ENCODE peak calls at places on chromosomes 16 and 17, in four cellular contexts. P, O, E and C are unnamed samples.

GRCh38 chr16:66925322-66925840 is at the start of gene RRAD:
- DNase-seq in P (peak; percentile 88), O (no peak), E (no peak), C (no peak)

GRCh38 chr16:68839831-68840230 is 3.5 kb upstream of the TANGO6 start:
- DNase-seq in P (no peak), O (no peak), E (no peak), C (no peak)

GRCh38 chr16:16790597-16790996 is 411.7 kb downstream of the NPIPA7 start:
- DNase-seq in P (no peak), O (no peak), E (no peak), C (no peak)

GRCh38 chr17:80212109-80212508 is 8.0 kb downstream of the SGSH start:
- DNase-seq in P (no peak), O (no peak), E (no peak), C (no peak)

GRCh38 chr17:58323420-58324408 is 4.9 kb downstream of the TSPOAP1 start:
- DNase-seq in P (no peak), O (no peak), E (no peak), C (no peak)

GRCh38 chr16:28865289-28865688 is 1.6 kb downstream of the SH2B1 start:
- DNase-seq in P (no peak), O (no peak), E (no peak), C (no peak)

GRCh38 chr16:8370374-8371015 is 219.8 kb downstream of the TMEM114 start:
- DNase-seq in P (no peak), O (no peak), E (peak; percentile 80), C (no peak)

GRCh38 chr16:24988137-24988535 is 27.0 kb downstream of the ARHGAP17 start:
- DNase-seq in P (no peak), O (no peak), E (no peak), C (no peak)

GRCh38 chr17:50267074-50267841 is 7.0 kb upstream of the TMEM92 start:
- DNase-seq in P (peak; percentile 63), O (no peak), E (no peak), C (no peak)

GRCh38 chr17:44733753-44734152 is 25.0 kb upstream of the ADAM11 start:
- DNase-seq in P (no peak), O (no peak), E (no peak), C (no peak)

GRCh38 chr17:2062571-2063183 is 7.8 kb downstream of the HIC1 start:
- DNase-seq in P (no peak), O (no peak), E (no peak), C (no peak)

GRCh38 chr17:17940451-17940911 is 31.7 kb downstream of the TOM1L2 start:
- DNase-seq in P (no peak), O (no peak), E (no peak), C (no peak)

GRCh38 chr17:2704031-2704889 is 7.3 kb downstream of the CLUH start:
- DNase-seq in P (no peak), O (no peak), E (peak; percentile 12), C (no peak)

GRCh38 chr17:29615048-29615385 is 7.7 kb downstream of the CORO6 start:
- DNase-seq in P (peak; percentile 75), O (no peak), E (peak; percentile 26), C (peak; percentile 73)

GRCh38 chr17:17376362-17376761 is 73.2 kb downstream of the NT5M start:
- DNase-seq in P (no peak), O (peak; percentile 18), E (no peak), C (no peak)

GRCh38 chr16:21150375-21151001 is at the start of gene DNAH3:
- DNase-seq in P (no peak), O (no peak), E (peak; percentile 51), C (no peak)

GRCh38 chr16:87056083-87056482 is 261.1 kb downstream of the C16orf95 start:
- DNase-seq in P (peak; percentile 35), O (no peak), E (no peak), C (no peak)

GRCh38 chr16:2686912-2687507 is 4.7 kb downstream of the KCTD5 start:
- DNase-seq in P (no peak), O (no peak), E (peak; percentile 14), C (peak; percentile 54)

GRCh38 chr16:56512025-56512424 is 7.8 kb downstream of the BBS2 start:
- DNase-seq in P (no peak), O (no peak), E (no peak), C (no peak)

GRCh38 chr16:56510544-56510943 is 9.3 kb downstream of the BBS2 start:
- DNase-seq in P (no peak), O (no peak), E (no peak), C (no peak)

GRCh38 chr16:56505174-56505573 is 14.7 kb downstream of the BBS2 start:
- DNase-seq in P (no peak), O (no peak), E (no peak), C (no peak)

DNA sequence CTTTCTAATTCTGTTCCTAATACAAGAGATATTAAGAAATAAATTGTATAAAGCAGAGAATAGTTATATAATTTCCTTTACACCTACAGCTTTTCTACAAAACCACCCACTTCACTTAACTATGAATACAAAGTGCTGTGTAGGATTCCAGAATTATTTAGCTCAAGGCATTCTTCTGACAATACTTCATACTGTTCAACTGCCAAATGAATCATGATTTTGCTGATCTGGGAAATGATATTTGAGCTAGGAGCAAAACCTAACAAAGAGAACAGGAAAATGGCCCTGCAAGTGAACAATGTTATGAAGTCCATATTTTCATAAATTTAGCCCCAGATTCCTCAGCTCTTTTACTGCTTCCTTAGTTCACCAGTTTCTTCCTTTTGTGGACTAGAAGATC is 12.9 kb downstream of the BBS2 start:
- DNase-seq in P (no peak), O (peak; percentile 36), E (no peak), C (no peak)
- H3K27ac ChIP-seq in P (no peak overlapping the region), O (no peak overlapping the region), E (no peak overlapping the region), C (no peak overlapping the region)

DNA sequence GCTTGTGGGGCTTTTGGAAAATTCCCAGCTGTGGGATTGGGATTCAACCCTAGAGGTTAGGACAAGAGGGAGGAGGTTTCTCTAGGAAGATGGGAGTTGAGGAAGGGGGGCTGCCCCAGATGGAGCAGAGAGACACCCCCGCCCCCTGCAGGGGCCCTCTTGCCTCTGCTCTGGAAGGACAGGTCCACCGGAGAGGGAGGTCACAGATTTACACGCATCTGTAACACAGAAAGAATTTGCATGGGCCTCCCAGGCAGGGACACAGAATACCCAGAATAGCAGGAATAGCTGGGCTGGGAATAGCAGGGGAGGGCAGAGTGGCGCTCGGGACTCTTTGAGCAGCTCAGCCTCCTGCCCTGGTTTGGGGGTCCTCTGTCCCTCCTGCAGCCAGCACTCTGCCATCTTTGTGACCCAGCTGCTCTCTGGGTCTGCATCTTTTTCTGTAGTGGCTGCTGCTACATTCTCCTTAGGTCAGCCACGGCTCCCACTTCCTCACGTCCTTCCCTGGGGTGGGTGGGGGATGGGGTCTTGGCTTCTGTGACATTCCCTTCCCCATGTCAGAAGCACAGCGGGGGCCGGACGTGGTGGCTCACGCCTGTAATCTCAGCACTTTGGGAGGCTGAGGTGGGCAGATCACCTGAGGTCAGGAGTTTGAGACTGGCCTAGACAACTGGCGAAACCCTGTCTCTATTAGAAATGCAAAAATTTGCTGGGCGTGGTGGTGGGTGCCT is 33.9 kb upstream of the PLLP start:
- DNase-seq in P (no peak), O (no peak), E (no peak), C (no peak)
- H3K27ac ChIP-seq in P (peak overlapping the region; percentile 96), O (no peak overlapping the region), E (no peak overlapping the region), C (no peak overlapping the region)

GRCh38 chr16:85800321-85800669 is 800 bp downstream of the COX4I1 start:
- DNase-seq in P (no peak), O (no peak), E (no peak), C (no peak)
- H3K27ac ChIP-seq in P (peak overlapping the region; percentile 79), O (peak overlapping the region; percentile 73), E (peak overlapping the region; percentile 78), C (peak overlapping the region; percentile 92)

GRCh38 chr16:27462200-27462845 is 60.3 kb downstream of the IL21R start:
- DNase-seq in P (no peak), O (no peak), E (no peak), C (no peak)
- H3K27ac ChIP-seq in P (no peak overlapping the region), O (no peak overlapping the region), E (no peak overlapping the region), C (peak overlapping the region; percentile 84)

DNA sequence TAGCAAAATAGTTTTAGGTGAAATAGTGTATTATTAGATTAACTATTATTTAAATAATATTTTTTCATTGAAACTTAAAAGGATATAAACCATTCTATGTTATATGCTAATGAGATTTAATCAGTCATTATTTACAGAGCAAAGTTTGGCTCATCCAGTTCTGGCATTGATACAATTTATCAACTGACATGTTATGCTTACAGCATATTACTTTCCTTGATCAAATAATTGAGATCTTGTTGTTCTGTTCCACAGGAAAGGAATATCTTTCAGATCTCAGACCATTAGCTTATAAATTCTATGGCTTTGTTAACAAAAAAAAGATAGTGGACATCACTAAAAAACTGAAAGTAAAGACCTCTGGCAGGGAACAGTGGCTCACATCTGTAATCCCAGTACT is 403.0 kb downstream of the ZFHX3 start:
- DNase-seq in P (no peak), O (no peak), E (no peak), C (no peak)
- H3K27ac ChIP-seq in P (no peak overlapping the region), O (no peak overlapping the region), E (no peak overlapping the region), C (no peak overlapping the region)